ENCODE peak calls at places on chromosomes 7 and 10, in seven cellular contexts. O, N, B, M, A, F and D are unnamed samples.

GRCh38 chr10:132867801-132868644 is 74.3 kb downstream of the CFAP46 start:
- DNase-seq in O (peak; percentile 16), A (no peak), F (no peak), M (no peak), B (no peak), N (no peak), D (no peak)

GRCh38 chr10:7397049-7397448 is 13.8 kb downstream of the SFMBT2 start:
- DNase-seq in O (no peak), F (no peak), M (no peak), A (no peak), B (no peak), N (no peak), D (no peak)

GRCh38 chr10:95502377-95502776 is 58.8 kb downstream of the SORBS1 start:
- DNase-seq in A (no peak), M (no peak), B (no peak), F (no peak), N (no peak), O (no peak), D (no peak)

GRCh38 chr10:97736403-97736901 is 476 bp upstream of the ZFYVE27 start:
- DNase-seq in A (no peak), N (no peak), M (no peak), F (no peak), B (no peak), O (no peak), D (no peak)

GRCh38 chr10:102511562-102512274 is 7.9 kb downstream of the SUFU start:
- DNase-seq in A (no peak), M (no peak), F (no peak), N (no peak), B (no peak), O (no peak), D (no peak)

GRCh38 chr10:86311176-86311575 is 55.4 kb downstream of the GRID1 start:
- DNase-seq in O (no peak), A (no peak), M (no peak), B (no peak), F (no peak), N (no peak), D (no peak)

GRCh38 chr10:104300002-104300735 is 31.2 kb downstream of the GSTO2 start:
- DNase-seq in F (peak; percentile 74), B (no peak), M (no peak), N (peak; percentile 94), O (peak; percentile 72), A (no peak), D (no peak)

GRCh38 chr7:106808967-106809635 is 56.0 kb upstream of the PIK3CG start:
- DNase-seq in O (no peak), F (no peak), N (no peak), M (no peak), B (no peak), A (no peak), D (no peak)

GRCh38 chr10:7887417-7887816 is 69.1 kb downstream of the TAF3 start:
- DNase-seq in O (no peak), B (no peak), N (no peak), A (no peak), F (no peak), M (no peak), D (no peak)

GRCh38 chr10:59830601-59831259 is 75.6 kb downstream of the CCDC6 start:
- DNase-seq in B (peak; percentile 70), A (peak; percentile 48), N (peak; percentile 20), F (peak; percentile 12), O (peak; percentile 32), M (no peak), D (peak; percentile 69)

GRCh38 chr7:150971242-150972048 is 6.7 kb downstream of the KCNH2 start:
- DNase-seq in B (no peak), F (no peak), A (no peak), O (no peak), N (no peak), M (no peak), D (peak; percentile 94)

GRCh38 chr7:620052-620451 is 100.4 kb upstream of the PDGFA start:
- DNase-seq in B (no peak), N (peak; percentile 26), A (no peak), M (no peak), O (no peak), F (peak; percentile 28), D (no peak)

GRCh38 chr7:47503283-47503682 is 78.6 kb downstream of the TNS3 start:
- DNase-seq in O (no peak), B (no peak), A (no peak), F (no peak), N (no peak), M (no peak), D (no peak)

GRCh38 chr7:93442478-93443224 is 131.9 kb downstream of the CALCR start:
- DNase-seq in A (peak; percentile 34), N (no peak), F (peak; percentile 19), M (no peak), O (no peak), B (peak; percentile 1), D (peak; percentile 81)

GRCh38 chr10:16673443-16673842 is 143.8 kb downstream of the RSU1 start:
- DNase-seq in B (no peak), O (no peak), N (no peak), F (no peak), M (no peak), A (no peak), D (no peak)

GRCh38 chr10:103193107-103193819 is at the start of gene NT5C2:
- DNase-seq in N (peak; percentile 24), O (peak; percentile 66), M (no peak), F (peak; percentile 74), B (peak; percentile 77), A (peak; percentile 85), D (peak; percentile 76)

GRCh38 chr7:57403601-57404342 is 46.2 kb upstream of the ZNF716 start:
- DNase-seq in A (no peak), B (no peak), O (peak; percentile 38), F (no peak), N (no peak), M (no peak), D (no peak)

GRCh38 chr7:155858521-155859061 is 46.3 kb upstream of the SHH start:
- DNase-seq in M (no peak), N (no peak), F (peak; percentile 54), B (no peak), A (peak; percentile 27), O (no peak), D (no peak)

GRCh38 chr10:43214071-43214955 is 52.6 kb downstream of the RASGEF1A start:
- DNase-seq in O (no peak), N (no peak), M (no peak), F (peak; percentile 9), B (no peak), A (no peak), D (no peak)

GRCh38 chr7:2670720-2671391 is 17.1 kb upstream of the AMZ1 start:
- DNase-seq in M (no peak), F (peak; percentile 32), A (peak; percentile 71), O (peak; percentile 51), N (no peak), B (peak; percentile 46), D (peak; percentile 91)

GRCh38 chr7:22859676-22860290 is 37.1 kb upstream of the TOMM7 start:
- DNase-seq in M (peak; percentile 68), N (no peak), B (no peak), O (no peak), F (peak; percentile 90), A (no peak), D (no peak)

DNA sequence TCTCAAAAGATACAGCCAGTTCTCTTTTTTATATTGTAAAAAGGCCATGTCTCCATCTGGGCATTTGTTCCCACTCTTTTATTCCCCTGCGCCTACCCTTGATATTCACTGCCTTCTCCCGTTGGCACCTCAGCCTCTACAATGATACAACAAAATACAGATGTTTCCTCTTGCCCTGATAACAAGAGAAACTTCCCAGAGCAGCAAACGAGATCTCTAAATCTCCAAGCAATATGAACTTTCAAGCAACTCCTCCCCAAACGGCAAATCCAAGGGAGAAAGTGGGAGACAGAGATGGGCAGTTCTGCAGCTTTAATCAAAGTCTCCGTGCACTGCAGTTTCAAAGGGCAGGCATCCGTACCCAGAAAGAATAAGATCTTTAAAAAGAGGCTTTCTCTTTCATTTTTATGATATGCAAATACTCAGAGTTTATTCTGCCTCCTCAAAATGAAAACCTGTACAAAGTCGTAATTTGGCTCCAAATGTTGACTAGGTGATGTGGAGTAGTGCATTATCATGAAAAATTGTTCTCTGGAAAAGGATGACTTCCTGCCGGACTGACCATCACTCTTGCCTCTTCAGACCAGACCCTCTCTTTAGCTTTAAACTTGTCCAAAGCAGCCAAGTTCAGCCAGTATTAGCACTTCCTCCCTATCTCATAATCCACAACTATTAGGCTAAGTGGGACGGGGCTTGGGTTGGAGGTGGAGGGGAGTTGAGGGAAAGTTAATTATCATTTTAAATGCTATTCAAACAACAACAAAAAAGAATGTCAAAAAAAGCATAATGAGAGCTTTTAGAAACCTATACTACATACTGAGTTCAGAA is 682 bp downstream of the HGF start:
- DNase-seq in N (no peak), M (no peak), B (no peak), A (no peak), F (no peak), O (no peak), D (no peak)
- H3K4me3 ChIP-seq in N (peak overlapping the region; percentile 76), M (no peak overlapping the region), B (no peak overlapping the region), A (peak overlapping the region; percentile 23), F (no peak overlapping the region), O (peak overlapping the region; percentile 52), D (no peak overlapping the region)

GRCh38 chr10:89944138-89944537 is 242.7 kb downstream of the KIF20B start:
- DNase-seq in A (no peak), O (no peak), B (no peak), M (no peak), N (no peak), F (peak; percentile 31), D (no peak)
- H3K27ac ChIP-seq in A (no peak overlapping the region), O (no peak overlapping the region), B (no peak overlapping the region), M (no peak overlapping the region), N (no peak overlapping the region), F (no peak overlapping the region), D (no peak overlapping the region)

GRCh38 chr10:61135276-61135721 is 191.3 kb upstream of the RHOBTB1 start:
- DNase-seq in A (no peak), N (no peak), F (no peak), B (no peak), O (no peak), M (no peak), D (no peak)

GRCh38 chr10:61140765-61141392 is 196.9 kb upstream of the RHOBTB1 start:
- DNase-seq in A (peak; percentile 37), N (peak; percentile 51), O (no peak), F (peak; percentile 41), B (no peak), M (no peak), D (peak; percentile 75)

GRCh38 chr10:61136151-61136550 is 192.2 kb upstream of the RHOBTB1 start:
- DNase-seq in M (no peak), O (no peak), N (no peak), B (no peak), A (no peak), F (peak; percentile 1), D (no peak)

GRCh38 chr10:61139230-61139928 is 195.4 kb upstream of the RHOBTB1 start:
- DNase-seq in N (no peak), F (no peak), B (no peak), A (no peak), M (no peak), O (no peak), D (no peak)

DNA sequence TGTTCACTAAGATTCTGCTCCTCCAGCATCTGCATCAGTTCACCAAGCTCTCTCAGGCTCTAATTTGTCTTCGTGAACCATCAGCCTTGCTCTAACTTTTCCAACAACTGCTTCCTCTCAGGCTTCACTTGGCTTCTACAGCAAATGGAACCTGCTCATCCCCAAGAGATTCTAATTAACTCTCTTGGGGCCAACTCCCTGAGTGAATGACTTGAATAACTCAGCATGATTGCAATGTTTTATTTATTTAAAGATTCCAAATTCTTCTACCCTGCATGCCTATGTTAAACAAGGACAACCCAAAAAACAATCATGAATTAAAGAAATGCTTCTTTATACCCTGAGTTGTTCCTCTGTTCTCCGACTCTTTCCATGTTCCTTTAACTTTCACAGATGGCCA is 194.7 kb upstream of the RHOBTB1 start:
- DNase-seq in N (no peak), A (no peak), B (no peak), M (no peak), F (no peak), O (no peak), D (no peak)
- H3K27me3 ChIP-seq in N (no peaks in the 10 kb centered on the region), A (no peaks in the 10 kb centered on the region), B (no peaks in the 10 kb centered on the region), M (no peaks in the 10 kb centered on the region), F (no peaks in the 10 kb centered on the region), O (no peaks in the 10 kb centered on the region), D (no peaks in the 10 kb centered on the region)

GRCh38 chr10:110273474-110273873 is 31.2 kb downstream of the SMNDC1 start:
- DNase-seq in N (peak; percentile 57), F (peak; percentile 81), O (peak; percentile 88), A (peak; percentile 74), M (no peak), B (no peak), D (no peak)
- H3K4me3 ChIP-seq in N (no peak overlapping the region), F (no peak overlapping the region), O (no peak overlapping the region), A (no peak overlapping the region), M (no peak overlapping the region), B (no peak overlapping the region), D (no peak overlapping the region)